ENCODE peak calls at places on chromosomes 2 and 18, in eight cellular contexts. P is astrocyte, O is upper lobe of right lung, U is GM23338, F is tibial artery, X is cardiac muscle cell, B is ovary, Y is lower lobe of right lung. N is an unnamed sample.

GRCh38 chr2:204483497-204484164 is 61.6 kb upstream of the PARD3B start:
- DNase-seq in X (no peak), O (no peak), F (no peak), P (no peak), B (no peak), U (no peak), Y (no peak), N (no peak)

GRCh38 chr2:189222440-189222839 is 42.9 kb upstream of the COL5A2 start:
- DNase-seq in Y (peak; percentile 75), U (no peak), X (peak; percentile 57), B (no peak), O (peak; percentile 82), F (peak; percentile 80), P (peak; percentile 66), N (peak; percentile 13)

GRCh38 chr2:219457784-219458369 is 23.2 kb downstream of the SPEG start:
- DNase-seq in X (no peak), Y (no peak), U (peak; percentile 61), B (no peak), O (no peak), P (no peak), F (no peak), N (no peak)

GRCh38 chr2:27191107-27191829 is 20.6 kb upstream of the ATRAID start:
- DNase-seq in Y (no peak), O (no peak), U (peak; percentile 83), B (peak; percentile 67), F (no peak), X (peak; percentile 86), P (no peak), N (peak; percentile 57)

GRCh38 chr2:235594041-235594440 is 100.2 kb downstream of the AGAP1 start:
- DNase-seq in F (no peak), O (no peak), B (no peak), P (peak; percentile 77), U (peak; percentile 91), Y (no peak), X (peak; percentile 91), N (peak; percentile 53)

GRCh38 chr2:169693344-169693743 is 861 bp downstream of the CFAP210 start:
- DNase-seq in O (no peak), U (peak; percentile 4), B (no peak), P (no peak), F (no peak), Y (no peak), X (no peak), N (no peak)

GRCh38 chr2:215698566-215698965 is 262.7 kb upstream of the FN1 start:
- DNase-seq in U (no peak), X (peak; percentile 83), P (peak; percentile 100), F (no peak), O (no peak), Y (no peak), B (no peak), N (peak; percentile 7)

GRCh38 chr2:131041402-131042160 is 51.7 kb downstream of the FAM168B start:
- DNase-seq in Y (peak; percentile 24), F (no peak), P (no peak), O (no peak), U (no peak), B (no peak), X (no peak), N (no peak)

GRCh38 chr2:201484805-201485204 is 33.3 kb downstream of the STRADB start:
- DNase-seq in Y (no peak), O (no peak), B (no peak), P (no peak), F (no peak), U (no peak), X (peak; percentile 13), N (no peak)

GRCh38 chr2:99572798-99573197 is 83.0 kb upstream of the REV1 start:
- DNase-seq in Y (no peak), X (no peak), P (no peak), F (no peak), B (no peak), O (no peak), U (peak; percentile 21), N (no peak)
- H3K27ac ChIP-seq in Y (no peak overlapping the region), X (no peak overlapping the region), P (no peak overlapping the region), F (peak overlapping the region; percentile 64), B (no peak overlapping the region), O (no peak overlapping the region), U (no peak overlapping the region), N (no peak overlapping the region)

DNA sequence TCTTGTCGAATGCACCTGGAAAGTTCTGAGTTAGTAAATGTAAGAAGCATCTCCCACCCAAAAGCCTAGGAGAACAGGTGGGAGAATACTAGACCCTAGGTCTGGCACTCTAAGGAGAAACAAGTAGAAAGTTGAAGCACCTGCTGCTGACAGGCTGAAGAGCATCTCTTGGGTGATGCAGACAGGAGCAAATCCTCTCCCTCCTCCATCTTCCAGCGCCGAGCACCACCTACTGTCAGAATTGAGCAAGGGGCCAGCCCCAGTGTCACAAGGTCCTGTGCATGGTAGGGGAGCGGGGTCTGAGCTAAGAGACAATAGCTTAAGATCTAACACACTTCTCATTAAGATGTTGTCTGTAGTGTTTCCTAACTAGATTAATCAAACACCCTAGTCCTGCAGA is 52.9 kb downstream of the HK2 start:
- DNase-seq in X (no peak), Y (no peak), B (no peak), O (no peak), U (no peak), P (no peak), F (no peak), N (no peak)
- TF ChIP-seq CTCF in X (peak; percentile 14), Y (no peak), B (no peak), O (no peak), U (peak; percentile 23), P (no peak), F (no peak), N (no peak)

GRCh38 chr2:232053777-232054176 is 92.3 kb downstream of the DIS3L2 start:
- DNase-seq in P (no peak), U (peak; percentile 76), B (no peak), O (no peak), F (no peak), X (no peak), Y (no peak), N (no peak)
- H3K27ac ChIP-seq in P (no peak overlapping the region), U (no peak overlapping the region), B (no peak overlapping the region), O (no peak overlapping the region), F (no peak overlapping the region), X (no peak overlapping the region), Y (no peak overlapping the region), N (no peak overlapping the region)

GRCh38 chr18:23640023-23640422 is 22.7 kb downstream of the ANKRD29 start:
- DNase-seq in X (no peak), U (peak; percentile 26), F (no peak), Y (no peak), O (no peak), P (no peak), B (no peak), N (no peak)
- TF ChIP-seq CTCF in X (no peak), U (no peak), F (no peak), Y (no peak), O (no peak), P (no peak), B (no peak), N (no peak)

GRCh38 chr2:218317232-218317630 is 24.9 kb upstream of the TMBIM1 start:
- DNase-seq in P (no peak), Y (no peak), F (no peak), U (no peak), B (no peak), O (no peak), X (no peak), N (no peak)
- H3K27ac ChIP-seq in P (no peak overlapping the region), Y (peak overlapping the region; percentile 67), F (no peak overlapping the region), U (no peak overlapping the region), B (no peak overlapping the region), O (peak overlapping the region; percentile 56), X (peak overlapping the region; percentile 30), N (no peak overlapping the region)

GRCh38 chr2:178479275-178479616 is 846 bp upstream of the FKBP7 start:
- DNase-seq in F (no peak), P (no peak), O (no peak), X (no peak), B (no peak), U (peak; percentile 12), Y (no peak), N (no peak)

GRCh38 chr2:178478442-178479274 is at the start of gene FKBP7:
- DNase-seq in Y (peak; percentile 92), P (peak; percentile 66), X (peak; percentile 87), O (peak; percentile 93), B (peak; percentile 88), U (peak; percentile 90), F (peak; percentile 94), N (peak; percentile 80)

GRCh38 chr2:178476477-178476876 is 1.9 kb downstream of the FKBP7 start:
- DNase-seq in U (no peak), X (no peak), O (no peak), Y (no peak), F (no peak), B (no peak), P (no peak), N (no peak)

GRCh38 chr2:178477443-178478099 is 829 bp downstream of the FKBP7 start:
- DNase-seq in O (no peak), Y (no peak), B (no peak), P (no peak), U (no peak), X (peak; percentile 12), F (no peak), N (no peak)

DNA sequence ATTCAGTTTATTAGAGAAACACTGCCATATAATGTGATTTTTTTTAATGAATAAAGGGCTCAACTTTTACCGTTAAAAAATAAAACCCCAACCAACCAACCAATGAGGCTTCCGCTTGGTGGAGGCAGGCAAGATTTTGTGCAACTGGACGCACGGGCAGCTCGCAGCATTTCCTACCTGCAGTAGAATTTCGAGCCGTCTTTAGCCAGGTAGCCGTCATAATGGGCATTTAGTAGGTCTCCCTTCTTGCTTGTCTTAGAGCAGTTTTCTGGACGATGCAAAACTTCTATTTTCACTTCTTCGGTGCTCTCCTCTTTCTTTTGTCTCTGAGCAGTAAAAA is 328 bp downstream of the FKBP7 start:
- DNase-seq in X (peak; percentile 27), F (no peak), O (no peak), B (no peak), P (no peak), U (peak; percentile 21), Y (no peak), N (no peak)
- TF ChIP-seq CTCF in X (no peak), F (no peak), O (no peak), B (no peak), P (no peak), U (no peak), Y (no peak), N (no peak)